ENCODE peak calls at places on chromosomes 3 and 15, in six cellular contexts. F is ovary; M is right atrium auricular region; B is spleen; S is CD4-positive, alpha-beta T cell; P is psoas muscle. V is an unnamed sample.

GRCh38 chr15:68775671-68776476 is 44.8 kb downstream of the ANP32A start:
- DNase-seq in P (peak; percentile 79), S (no peak), B (no peak), F (peak; percentile 85), M (peak; percentile 97), V (peak; percentile 34)

GRCh38 chr3:81778678-81779182 is 17.3 kb upstream of the GBE1 start:
- DNase-seq in S (no peak), F (no peak), B (no peak), M (no peak), P (no peak), V (no peak)

GRCh38 chr3:111913163-111913763 is 54.2 kb downstream of the PHLDB2 start:
- DNase-seq in P (no peak), B (no peak), F (no peak), S (no peak), M (no peak), V (no peak)

GRCh38 chr3:83523470-83524073 is 1435.2 kb upstream of the CADM2 start:
- DNase-seq in M (no peak), F (no peak), P (no peak), B (no peak), S (no peak), V (no peak)

GRCh38 chr3:172317984-172318383 is 130.3 kb downstream of the GHSR start:
- DNase-seq in F (peak; percentile 58), M (no peak), P (peak; percentile 53), S (no peak), B (no peak), V (no peak)

GRCh38 chr3:134320749-134321148 is 53.5 kb downstream of the AMOTL2 start:
- DNase-seq in B (peak; percentile 55), M (peak; percentile 50), F (no peak), P (no peak), S (no peak), V (no peak)

GRCh38 chr3:10504161-10505049 is 981 bp downstream of the ATP2B2 start:
- DNase-seq in F (no peak), B (no peak), M (no peak), P (no peak), S (no peak), V (no peak)

GRCh38 chr3:64892664-64893309 is 205.0 kb upstream of the ADAMTS9 start:
- DNase-seq in M (no peak), P (no peak), S (no peak), F (no peak), B (no peak), V (no peak)

GRCh38 chr15:93722165-93722564 is 509.2 kb upstream of the MCTP2 start:
- DNase-seq in M (no peak), S (no peak), F (no peak), B (no peak), P (no peak), V (no peak)

GRCh38 chr15:52392008-52392687 is 96.5 kb upstream of the MYO5C start:
- DNase-seq in P (no peak), M (no peak), B (no peak), S (no peak), F (no peak), V (no peak)

GRCh38 chr15:92068121-92068520 is 214.6 kb downstream of the SLCO3A1 start:
- DNase-seq in B (no peak), S (no peak), M (no peak), P (no peak), F (no peak), V (no peak)

GRCh38 chr3:12979947-12980487 is 93.2 kb downstream of the IQSEC1 start:
- DNase-seq in M (no peak), P (no peak), S (no peak), F (no peak), B (peak; percentile 37), V (no peak)

GRCh38 chr3:176789281-176789705 is 408.0 kb downstream of the TBL1XR1 start:
- DNase-seq in B (no peak), F (no peak), P (no peak), M (no peak), S (no peak), V (no peak)

GRCh38 chr3:42503251-42503924 is 945 bp downstream of the VIPR1 start:
- DNase-seq in P (no peak), B (peak; percentile 47), S (no peak), M (peak; percentile 50), F (no peak), V (no peak)

GRCh38 chr15:65460948-65461347 is 38.2 kb upstream of the IGDCC4 start:
- DNase-seq in P (no peak), F (no peak), B (no peak), S (no peak), M (no peak), V (no peak)

GRCh38 chr15:88484781-88485246 is 17.3 kb downstream of the MRPS11 start:
- DNase-seq in P (no peak), S (no peak), F (no peak), B (no peak), M (no peak), V (no peak)

GRCh38 chr15:98120561-98120960 is 160.1 kb downstream of the ARRDC4 start:
- DNase-seq in P (no peak), B (no peak), S (no peak), M (no peak), F (no peak), V (no peak)

GRCh38 chr3:105719791-105720190 is 149.0 kb downstream of the CBLB start:
- DNase-seq in S (no peak), B (no peak), P (no peak), M (no peak), F (no peak), V (no peak)

GRCh38 chr3:47005212-47006144 is 26.0 kb downstream of the NBEAL2 start:
- DNase-seq in P (peak; percentile 17), M (no peak), S (no peak), B (peak; percentile 74), F (peak; percentile 28), V (no peak)

GRCh38 chr15:67177750-67178149 is 76.7 kb downstream of the AAGAB start:
- DNase-seq in M (no peak), F (no peak), P (no peak), S (no peak), B (no peak), V (no peak)
- H3K27ac ChIP-seq in M (peak overlapping the region; percentile 80), F (no peak overlapping the region), P (peak overlapping the region; percentile 90), S (no peak overlapping the region), B (no peak overlapping the region), V (no peak overlapping the region)

GRCh38 chr15:79430901-79431635 is 1.1 kb upstream of the MINAR1 start:
- DNase-seq in M (no peak), B (no peak), F (no peak), P (no peak), S (no peak), V (no peak)

GRCh38 chr15:79433610-79434009 is 1.5 kb downstream of the MINAR1 start:
- DNase-seq in S (no peak), B (no peak), M (no peak), F (no peak), P (no peak), V (no peak)

GRCh38 chr15:79432345-79433311 is 492 bp downstream of the MINAR1 start:
- DNase-seq in M (no peak), F (no peak), P (no peak), B (no peak), S (no peak), V (no peak)

GRCh38 chr15:79434361-79434760 is 2.2 kb downstream of the MINAR1 start:
- DNase-seq in F (no peak), M (no peak), S (no peak), P (no peak), B (no peak), V (no peak)

DNA sequence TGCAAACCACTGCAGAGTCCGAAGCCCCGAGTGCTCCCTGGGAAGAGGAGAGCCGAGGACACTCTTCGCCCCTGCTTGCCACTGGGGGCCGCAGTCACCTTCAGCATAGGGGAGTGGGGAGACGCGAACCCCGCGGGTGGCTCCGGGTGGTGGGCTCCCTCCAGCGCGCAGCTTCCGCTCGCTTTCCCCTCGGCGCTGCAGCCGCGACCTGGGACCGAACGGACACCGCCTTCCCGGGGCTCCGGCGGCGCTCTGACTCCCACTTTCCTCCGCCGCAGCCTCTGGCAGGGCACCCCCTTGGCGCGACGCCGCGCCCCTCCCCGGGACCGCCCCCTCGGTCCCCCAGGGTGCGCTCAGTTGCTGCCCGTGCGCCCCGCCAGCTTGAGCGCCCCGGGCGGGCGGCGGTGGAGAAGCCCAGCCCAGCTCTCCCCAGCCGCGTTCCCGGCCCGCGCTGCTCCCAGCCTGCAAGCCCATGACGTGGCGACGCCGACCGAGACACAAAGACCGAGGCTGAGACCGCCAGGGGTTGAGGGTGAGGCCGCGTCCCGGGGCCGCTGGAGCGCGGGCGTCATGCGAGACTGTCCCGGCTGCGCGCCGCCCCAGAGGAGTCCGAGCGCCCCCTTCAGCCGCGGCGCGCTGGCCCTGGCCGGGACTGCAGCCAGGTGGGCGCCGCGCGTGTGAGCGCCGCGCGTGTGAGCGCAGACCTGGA is at the start of gene MINAR1:
- DNase-seq in F (peak; percentile 24), M (no peak), B (no peak), S (no peak), P (peak; percentile 41), V (peak; percentile 73)
- TF ChIP-seq CTCF in F (no peak), M (peak; percentile 47), B (no peak), S (no peak), P (no peak), V (no peak)

DNA sequence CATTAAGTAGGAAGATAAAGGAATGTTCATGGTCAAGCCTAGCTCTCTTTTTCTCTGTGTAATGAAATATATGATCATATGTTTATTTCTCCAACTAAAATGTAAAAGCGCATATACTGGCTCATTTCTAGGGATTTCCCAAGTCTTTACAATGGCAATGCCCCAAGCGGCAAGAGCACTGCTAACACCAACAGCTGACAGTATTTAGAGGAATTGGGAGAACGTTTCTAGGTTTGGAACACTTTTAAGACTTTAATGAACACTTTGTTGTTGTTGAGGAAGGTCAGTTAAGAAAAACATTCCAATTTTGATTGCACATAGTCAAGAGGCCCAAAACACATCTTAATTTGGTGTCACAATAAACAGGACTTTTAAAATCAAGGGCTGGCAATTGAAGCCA is 132.7 kb downstream of the ATP8B4 start:
- DNase-seq in S (no peak), M (no peak), F (no peak), B (no peak), P (no peak), V (no peak)
- H3K9me3 ChIP-seq in S (no peaks in the 10 kb centered on the region), M (no peaks in the 10 kb centered on the region), F (no peaks in the 10 kb centered on the region), B (no peaks in the 10 kb centered on the region), P (no peaks in the 10 kb centered on the region), V (no peaks in the 10 kb centered on the region)

GRCh38 chr3:17551333-17551732 is 191.1 kb downstream of the TBC1D5 start:
- DNase-seq in P (no peak), M (no peak), B (no peak), F (no peak), S (no peak), V (no peak)

GRCh38 chr3:17552351-17552750 is 190.1 kb downstream of the TBC1D5 start:
- DNase-seq in F (no peak), P (no peak), B (no peak), M (no peak), S (no peak), V (no peak)

GRCh38 chr3:17554078-17554477 is 188.4 kb downstream of the TBC1D5 start:
- DNase-seq in P (no peak), B (no peak), F (no peak), S (no peak), M (no peak), V (no peak)

GRCh38 chr3:17555525-17555924 is 186.9 kb downstream of the TBC1D5 start:
- DNase-seq in F (no peak), B (no peak), M (no peak), P (no peak), S (no peak), V (no peak)

DNA sequence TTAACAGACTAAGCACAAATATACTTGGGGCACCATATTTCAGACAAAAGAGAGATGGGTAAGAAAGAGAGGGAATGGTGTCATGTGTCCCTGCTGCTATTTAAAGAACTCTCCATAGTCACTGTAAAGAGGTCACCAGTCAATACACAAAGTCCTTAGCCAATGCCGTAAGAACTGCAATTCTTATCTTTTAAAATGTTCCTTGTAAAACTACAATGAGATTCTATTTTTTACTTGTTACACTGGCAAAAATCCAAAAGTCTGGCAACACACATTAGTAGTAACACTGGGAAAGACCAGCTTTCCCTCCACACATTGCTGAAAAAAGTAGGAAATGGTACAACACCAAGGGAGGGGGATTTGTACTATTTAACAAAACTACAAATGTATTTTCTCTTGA is 189.4 kb downstream of the TBC1D5 start:
- DNase-seq in M (no peak), P (no peak), F (no peak), S (no peak), B (no peak), V (no peak)
- H3K27ac ChIP-seq in M (peak overlapping the region; percentile 20), P (peak overlapping the region; percentile 24), F (no peak overlapping the region), S (no peak overlapping the region), B (no peak overlapping the region), V (no peak overlapping the region)